ENCODE peak calls at places on chromosomes 4 and X, in eight cellular contexts. C is LoVo; W is activated CD4-positive, alpha-beta memory T cell treated with anti-CD3 and anti-CD28 coated beads, Interleukin-2, amount 10 ng/mL, durations not matched to agents 7 days and 5 days; H is naive thymus-derived CD8-positive, alpha-beta T cell; E is mucosa of descending colon; O is GDM1; B is NCI-H1105; T is caudate nucleus. F is an unnamed sample.

GRCh38 chr4:52932586-52933482 is 70.7 kb downstream of the RASL11B start:
- DNase-seq in C (no peak), W (no peak), H (no peak), E (no peak), O (no peak), B (no peak), T (no peak), F (no peak)

GRCh38 chr4:154417358-154417673 is 74.3 kb downstream of the DCHS2 start:
- DNase-seq in C (no peak), W (no peak), H (no peak), E (no peak), O (no peak), B (no peak), T (no peak), F (no peak)

GRCh38 chrX:109732319-109732779 is 708 bp downstream of the ACSL4 start:
- DNase-seq in C (no peak), W (peak; percentile 19), H (no peak), E (peak; percentile 7), O (no peak), B (no peak), T (no peak), F (no peak)

GRCh38 chrX:36445576-36445975 is 526.0 kb downstream of the CFAP47 start:
- DNase-seq in C (no peak), W (no peak), H (no peak), E (no peak), O (no peak), B (no peak), T (no peak), F (no peak)

GRCh38 chr4:73729534-73730165 is 10.7 kb upstream of the CXCL8 start:
- DNase-seq in C (peak; percentile 69), W (no peak), H (no peak), E (peak; percentile 76), O (peak; percentile 66), B (no peak), T (peak; percentile 1), F (no peak)

GRCh38 chr4:183467246-183467645 is 22.8 kb downstream of the CDKN2AIP start:
- DNase-seq in C (no peak), W (no peak), H (no peak), E (no peak), O (no peak), B (no peak), T (no peak), F (no peak)

GRCh38 chr4:116885579-116885978 is 199.8 kb downstream of the TRAM1L1 start:
- DNase-seq in C (no peak), W (no peak), H (no peak), E (no peak), O (no peak), B (no peak), T (no peak), F (no peak)

GRCh38 chrX:123607270-123607669 is 125.6 kb downstream of the THOC2 start:
- DNase-seq in C (no peak), W (no peak), H (no peak), E (no peak), O (no peak), B (no peak), T (no peak), F (no peak)

GRCh38 chr4:7762376-7763040 is 177.2 kb downstream of the AFAP1 start:
- DNase-seq in C (no peak), W (no peak), H (no peak), E (no peak), O (no peak), B (no peak), T (no peak), F (no peak)

GRCh38 chr4:40502936-40503335 is 126.7 kb downstream of the RBM47 start:
- DNase-seq in C (no peak), W (no peak), H (no peak), E (no peak), O (no peak), B (no peak), T (no peak), F (no peak)